ENCODE peak calls at places on chromosomes 1 and 21, in ten cellular contexts. One of them, this sample, is unnamed. For H3K36me3, the result is how much of the 10 kb centered on the place peaks cover.

GRCh38 chr1:75361260-75361659 is 227.1 kb downstream of the LHX8 start:
- DNase-seq in psoas muscle: no peak
- DNase-seq in cardiac muscle cell: no peak
- DNase-seq in mammary epithelial cell: no peak
- DNase-seq in GM23338: no peak
- DNase-seq in left ventricle myocardium inferior: no peak
- DNase-seq in lower lobe of right lung: no peak
- DNase-seq in right lobe of liver: no peak
- DNase-seq in tibial nerve: no peak
- DNase-seq in endothelial cell of umbilical vein: no peak
- DNase-seq in this sample: no peak

GRCh38 chr21:45539046-45539795 is 3.0 kb downstream of the SLC19A1 start:
- DNase-seq in psoas muscle: no peak
- DNase-seq in cardiac muscle cell: no peak
- DNase-seq in mammary epithelial cell: no peak
- DNase-seq in GM23338: no peak
- DNase-seq in left ventricle myocardium inferior: peak
- DNase-seq in lower lobe of right lung: peak
- DNase-seq in right lobe of liver: peak
- DNase-seq in tibial nerve: no peak
- DNase-seq in endothelial cell of umbilical vein: no peak
- DNase-seq in this sample: peak

GRCh38 chr1:214525535-214526019 is 25.8 kb downstream of the PTPN14 start:
- DNase-seq in psoas muscle: no peak
- DNase-seq in cardiac muscle cell: no peak
- DNase-seq in mammary epithelial cell: peak
- DNase-seq in GM23338: no peak
- DNase-seq in left ventricle myocardium inferior: no peak
- DNase-seq in lower lobe of right lung: no peak
- DNase-seq in right lobe of liver: no peak
- DNase-seq in tibial nerve: no peak
- DNase-seq in endothelial cell of umbilical vein: no peak
- DNase-seq in this sample: no peak

GRCh38 chr21:29656504-29657227 is 283.1 kb downstream of the GRIK1 start:
- DNase-seq in psoas muscle: no peak
- DNase-seq in cardiac muscle cell: no peak
- DNase-seq in mammary epithelial cell: peak
- DNase-seq in GM23338: no peak
- DNase-seq in left ventricle myocardium inferior: no peak
- DNase-seq in lower lobe of right lung: no peak
- DNase-seq in right lobe of liver: no peak
- DNase-seq in tibial nerve: no peak
- DNase-seq in endothelial cell of umbilical vein: peak
- DNase-seq in this sample: no peak

GRCh38 chr1:22318279-22318983 is 133.2 kb upstream of the ZBTB40 start:
- DNase-seq in psoas muscle: no peak
- DNase-seq in cardiac muscle cell: peak
- DNase-seq in mammary epithelial cell: no peak
- DNase-seq in GM23338: peak
- DNase-seq in left ventricle myocardium inferior: no peak
- DNase-seq in lower lobe of right lung: no peak
- DNase-seq in right lobe of liver: no peak
- DNase-seq in tibial nerve: no peak
- DNase-seq in endothelial cell of umbilical vein: no peak
- DNase-seq in this sample: no peak

GRCh38 chr1:9766759-9767442 is 56.9 kb downstream of the CLSTN1 start:
- DNase-seq in psoas muscle: no peak
- DNase-seq in cardiac muscle cell: no peak
- DNase-seq in mammary epithelial cell: peak
- DNase-seq in GM23338: no peak
- DNase-seq in left ventricle myocardium inferior: no peak
- DNase-seq in lower lobe of right lung: no peak
- DNase-seq in right lobe of liver: no peak
- DNase-seq in tibial nerve: no peak
- DNase-seq in endothelial cell of umbilical vein: no peak
- DNase-seq in this sample: peak

GRCh38 chr1:2819429-2819828 is 17.9 kb upstream of the TTC34 start:
- DNase-seq in psoas muscle: peak
- DNase-seq in cardiac muscle cell: no peak
- DNase-seq in mammary epithelial cell: no peak
- DNase-seq in GM23338: no peak
- DNase-seq in left ventricle myocardium inferior: no peak
- DNase-seq in lower lobe of right lung: peak
- DNase-seq in right lobe of liver: no peak
- DNase-seq in tibial nerve: no peak
- DNase-seq in endothelial cell of umbilical vein: no peak
- DNase-seq in this sample: peak

GRCh38 chr1:33277488-33278084 is 21.3 kb downstream of the ZNF362 start:
- DNase-seq in psoas muscle: no peak
- DNase-seq in cardiac muscle cell: no peak
- DNase-seq in mammary epithelial cell: no peak
- DNase-seq in GM23338: no peak
- DNase-seq in left ventricle myocardium inferior: no peak
- DNase-seq in lower lobe of right lung: no peak
- DNase-seq in right lobe of liver: peak
- DNase-seq in tibial nerve: no peak
- DNase-seq in endothelial cell of umbilical vein: no peak
- DNase-seq in this sample: peak

GRCh38 chr1:200673952-200674823 is 4.5 kb upstream of the DDX59 start:
- DNase-seq in psoas muscle: no peak
- DNase-seq in cardiac muscle cell: no peak
- DNase-seq in mammary epithelial cell: peak
- DNase-seq in GM23338: no peak
- DNase-seq in left ventricle myocardium inferior: no peak
- DNase-seq in lower lobe of right lung: no peak
- DNase-seq in right lobe of liver: no peak
- DNase-seq in tibial nerve: no peak
- DNase-seq in endothelial cell of umbilical vein: no peak
- DNase-seq in this sample: no peak

DNA sequence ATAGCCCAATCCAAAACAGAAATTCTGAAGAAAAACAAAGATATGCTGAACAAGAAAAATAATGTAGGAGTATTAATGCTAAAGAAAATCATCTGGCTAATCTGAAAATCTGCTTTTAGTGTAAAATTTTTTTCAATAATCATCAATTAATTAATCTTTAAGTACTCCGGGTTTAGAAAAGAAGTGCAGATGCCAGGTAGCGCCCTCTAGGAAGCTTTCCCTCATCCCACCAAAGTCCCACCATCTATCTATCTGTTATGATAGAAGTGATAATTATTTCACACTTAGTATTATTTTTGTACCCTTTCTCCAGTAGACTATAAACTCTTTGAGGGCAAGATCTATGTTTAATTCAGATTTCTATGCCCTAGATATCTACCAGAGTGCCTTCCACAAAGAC is 240.3 kb downstream of the AKT3 start:
- DNase-seq in psoas muscle: no peak
- DNase-seq in cardiac muscle cell: no peak
- DNase-seq in mammary epithelial cell: no peak
- DNase-seq in GM23338: peak
- DNase-seq in left ventricle myocardium inferior: no peak
- DNase-seq in lower lobe of right lung: no peak
- DNase-seq in right lobe of liver: no peak
- DNase-seq in tibial nerve: no peak
- DNase-seq in endothelial cell of umbilical vein: no peak
- DNase-seq in this sample: no peak
- TF ChIP-seq CTCF in psoas muscle: no peak
- TF ChIP-seq CTCF in cardiac muscle cell: no peak
- TF ChIP-seq CTCF in mammary epithelial cell: no peak
- TF ChIP-seq CTCF in GM23338: peak
- TF ChIP-seq CTCF in left ventricle myocardium inferior: no peak
- TF ChIP-seq CTCF in lower lobe of right lung: no peak
- TF ChIP-seq CTCF in right lobe of liver: no peak
- TF ChIP-seq CTCF in tibial nerve: no peak
- TF ChIP-seq CTCF in endothelial cell of umbilical vein: no peak
- TF ChIP-seq CTCF in this sample: no peak

DNA sequence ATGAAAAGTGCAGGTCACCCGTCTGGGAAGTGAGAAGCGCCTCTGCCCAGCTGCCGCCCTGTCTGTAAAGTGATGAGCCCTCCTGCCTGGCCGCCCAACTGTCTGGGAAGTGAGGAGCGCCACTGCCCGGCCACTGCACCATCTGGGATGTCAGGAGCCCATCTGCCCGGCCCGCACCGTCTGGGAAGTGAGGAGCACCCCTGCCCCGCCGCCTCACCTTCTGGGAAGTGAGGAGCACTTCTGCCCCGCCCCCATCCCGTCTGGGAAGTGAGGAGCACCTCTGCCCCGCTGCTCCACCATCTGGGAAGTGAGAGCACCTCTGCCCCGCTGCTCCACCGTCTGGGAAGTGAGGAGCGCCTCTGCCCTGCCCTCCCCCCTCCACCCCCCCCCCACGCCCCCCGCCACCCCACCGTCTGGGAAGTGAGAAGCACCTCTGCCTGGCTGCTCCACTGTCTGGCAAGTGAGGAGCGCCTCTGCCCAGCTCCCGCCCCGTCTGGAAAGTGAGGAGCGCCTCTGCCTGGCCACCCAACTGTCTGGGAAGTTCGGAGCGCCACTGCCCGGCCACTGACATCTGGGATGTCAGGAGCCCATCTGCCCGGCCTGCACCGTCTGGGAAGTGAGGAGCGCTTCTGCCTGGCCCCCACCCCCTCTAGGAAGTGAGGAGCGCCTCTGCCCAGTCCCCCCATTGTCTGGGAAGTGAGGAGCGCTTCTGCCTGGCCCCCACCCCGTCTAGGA is 4.5 kb upstream of the ZZZ3 start:
- DNase-seq in psoas muscle: peak
- DNase-seq in cardiac muscle cell: no peak
- DNase-seq in mammary epithelial cell: no peak
- DNase-seq in GM23338: peak
- DNase-seq in left ventricle myocardium inferior: no peak
- DNase-seq in lower lobe of right lung: peak
- DNase-seq in right lobe of liver: peak
- DNase-seq in tibial nerve: no peak
- DNase-seq in endothelial cell of umbilical vein: no peak
- DNase-seq in this sample: peak
- H3K27ac ChIP-seq in psoas muscle: no peak
- H3K27ac ChIP-seq in cardiac muscle cell: no peak
- H3K27ac ChIP-seq in mammary epithelial cell: no peak
- H3K27ac ChIP-seq in GM23338: peak
- H3K27ac ChIP-seq in left ventricle myocardium inferior: no peak
- H3K27ac ChIP-seq in lower lobe of right lung: no peak
- H3K27ac ChIP-seq in right lobe of liver: no peak
- H3K27ac ChIP-seq in tibial nerve: no peak
- H3K27ac ChIP-seq in endothelial cell of umbilical vein: no peak
- H3K27ac ChIP-seq in this sample: no peak

DNA sequence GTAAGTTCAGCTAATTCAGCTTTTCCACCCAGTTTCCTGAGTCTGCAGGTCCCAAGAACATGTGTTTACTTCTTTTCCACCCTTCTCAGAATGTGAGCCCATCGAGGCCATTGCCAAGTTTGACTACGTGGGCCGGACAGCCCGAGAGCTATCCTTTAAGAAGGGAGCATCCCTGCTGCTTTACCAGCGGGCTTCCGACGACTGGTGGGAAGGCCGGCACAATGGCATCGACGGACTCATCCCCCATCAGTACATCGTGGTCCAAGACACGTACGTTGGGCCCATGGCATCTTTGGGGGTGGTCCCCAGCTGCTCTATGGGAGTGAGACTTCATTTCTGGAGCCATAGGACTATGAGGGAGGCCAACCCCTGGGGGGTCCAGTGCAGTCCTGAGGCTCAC is 17.2 kb upstream of the IKBKE start:
- DNase-seq in psoas muscle: no peak
- DNase-seq in cardiac muscle cell: no peak
- DNase-seq in mammary epithelial cell: no peak
- DNase-seq in GM23338: no peak
- DNase-seq in left ventricle myocardium inferior: no peak
- DNase-seq in lower lobe of right lung: no peak
- DNase-seq in right lobe of liver: no peak
- DNase-seq in tibial nerve: no peak
- DNase-seq in endothelial cell of umbilical vein: no peak
- DNase-seq in this sample: no peak
- H3K36me3 ChIP-seq in psoas muscle: under half
- H3K36me3 ChIP-seq in cardiac muscle cell: under half
- H3K36me3 ChIP-seq in mammary epithelial cell: under half
- H3K36me3 ChIP-seq in GM23338: under half
- H3K36me3 ChIP-seq in left ventricle myocardium inferior: half or more
- H3K36me3 ChIP-seq in lower lobe of right lung: half or more
- H3K36me3 ChIP-seq in right lobe of liver: under half
- H3K36me3 ChIP-seq in tibial nerve: under half
- H3K36me3 ChIP-seq in endothelial cell of umbilical vein: under half
- H3K36me3 ChIP-seq in this sample: under half

DNA sequence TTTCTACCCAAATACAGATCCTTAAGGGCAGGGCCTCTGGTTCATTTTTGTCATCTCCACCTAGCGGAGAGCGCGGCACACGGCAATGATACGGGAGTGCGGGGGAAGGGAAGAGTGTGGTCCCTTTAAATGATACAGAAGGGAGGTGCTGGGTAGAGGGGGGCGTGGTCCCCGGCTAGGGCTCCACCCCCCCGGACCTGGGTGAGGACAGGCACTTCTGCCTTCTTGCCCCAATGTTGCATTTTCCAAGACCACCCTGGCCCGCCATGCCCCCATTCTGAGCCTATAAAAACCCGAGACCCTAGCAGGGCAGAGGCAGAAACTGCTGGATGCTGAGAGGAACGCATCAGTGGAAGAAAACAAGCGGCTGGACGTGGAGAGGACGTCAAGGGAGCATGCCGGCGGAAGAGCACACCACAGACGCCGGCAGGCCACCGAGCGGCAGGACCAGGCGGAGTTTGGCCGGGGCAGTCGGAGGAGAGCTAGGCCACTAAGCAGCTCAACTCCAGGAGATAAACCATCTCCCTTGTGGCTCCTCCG is 30.0 kb downstream of the LRRC3 start:
- DNase-seq in psoas muscle: no peak
- DNase-seq in cardiac muscle cell: peak
- DNase-seq in mammary epithelial cell: no peak
- DNase-seq in GM23338: peak
- DNase-seq in left ventricle myocardium inferior: no peak
- DNase-seq in lower lobe of right lung: no peak
- DNase-seq in right lobe of liver: peak
- DNase-seq in tibial nerve: peak
- DNase-seq in endothelial cell of umbilical vein: peak
- DNase-seq in this sample: no peak
- TF ChIP-seq CTCF in psoas muscle: no peak
- TF ChIP-seq CTCF in cardiac muscle cell: no peak
- TF ChIP-seq CTCF in mammary epithelial cell: no peak
- TF ChIP-seq CTCF in GM23338: peak
- TF ChIP-seq CTCF in left ventricle myocardium inferior: peak
- TF ChIP-seq CTCF in lower lobe of right lung: no peak
- TF ChIP-seq CTCF in right lobe of liver: peak
- TF ChIP-seq CTCF in tibial nerve: no peak
- TF ChIP-seq CTCF in endothelial cell of umbilical vein: peak
- TF ChIP-seq CTCF in this sample: no peak

GRCh38 chr1:184419734-184420161 is 32.9 kb downstream of the C1orf21 start:
- DNase-seq in psoas muscle: no peak
- DNase-seq in cardiac muscle cell: no peak
- DNase-seq in mammary epithelial cell: peak
- DNase-seq in GM23338: no peak
- DNase-seq in left ventricle myocardium inferior: no peak
- DNase-seq in lower lobe of right lung: no peak
- DNase-seq in right lobe of liver: no peak
- DNase-seq in tibial nerve: no peak
- DNase-seq in endothelial cell of umbilical vein: no peak
- DNase-seq in this sample: no peak
- H3K27ac ChIP-seq in psoas muscle: peak
- H3K27ac ChIP-seq in cardiac muscle cell: no peak
- H3K27ac ChIP-seq in mammary epithelial cell: peak
- H3K27ac ChIP-seq in GM23338: no peak
- H3K27ac ChIP-seq in left ventricle myocardium inferior: no peak
- H3K27ac ChIP-seq in lower lobe of right lung: no peak
- H3K27ac ChIP-seq in right lobe of liver: no peak
- H3K27ac ChIP-seq in tibial nerve: no peak
- H3K27ac ChIP-seq in endothelial cell of umbilical vein: no peak
- H3K27ac ChIP-seq in this sample: peak

This sample was measured in RWPE2.